ENCODE peak calls at places on chromosomes 5 and 9, in eight cellular contexts. One of them, this sample, is unnamed.

GRCh38 chr9:124673063-124673462 is 98.0 kb downstream of the NR6A1 start:
- DNase-seq in fibroblast of the aortic adventitia: no peak
- DNase-seq in heart left ventricle: no peak
- DNase-seq in fibroblast of mammary gland: no peak
- DNase-seq in ascending aorta: no peak
- DNase-seq in activated B cell treated with CpG ODN at 0.5 μM for 24 hours: no peak
- DNase-seq in CD8-positive, alpha-beta T cell: no peak
- DNase-seq in tibial nerve: no peak
- DNase-seq in this sample: no peak

GRCh38 chr5:171483453-171484177 is 64.2 kb downstream of the FGF18 start:
- DNase-seq in CD8-positive, alpha-beta T cell: no peak
- DNase-seq in ascending aorta: peak
- DNase-seq in tibial nerve: peak
- DNase-seq in activated B cell treated with CpG ODN at 0.5 μM for 24 hours: no peak
- DNase-seq in fibroblast of mammary gland: peak
- DNase-seq in fibroblast of the aortic adventitia: peak
- DNase-seq in heart left ventricle: peak
- DNase-seq in this sample: no peak

GRCh38 chr5:143412656-143413342 is 9.3 kb upstream of the NR3C1 start:
- DNase-seq in tibial nerve: no peak
- DNase-seq in CD8-positive, alpha-beta T cell: no peak
- DNase-seq in heart left ventricle: no peak
- DNase-seq in activated B cell treated with CpG ODN at 0.5 μM for 24 hours: no peak
- DNase-seq in ascending aorta: no peak
- DNase-seq in fibroblast of the aortic adventitia: no peak
- DNase-seq in fibroblast of mammary gland: no peak
- DNase-seq in this sample: no peak

GRCh38 chr5:6505415-6505763 is 56.7 kb downstream of the UBE2QL1 start:
- DNase-seq in heart left ventricle: no peak
- DNase-seq in CD8-positive, alpha-beta T cell: no peak
- DNase-seq in tibial nerve: no peak
- DNase-seq in fibroblast of the aortic adventitia: no peak
- DNase-seq in activated B cell treated with CpG ODN at 0.5 μM for 24 hours: no peak
- DNase-seq in fibroblast of mammary gland: no peak
- DNase-seq in ascending aorta: no peak
- DNase-seq in this sample: no peak

GRCh38 chr9:116020801-116021200 is 132.8 kb upstream of the PAPPA start:
- DNase-seq in tibial nerve: no peak
- DNase-seq in ascending aorta: no peak
- DNase-seq in fibroblast of the aortic adventitia: no peak
- DNase-seq in fibroblast of mammary gland: peak
- DNase-seq in CD8-positive, alpha-beta T cell: no peak
- DNase-seq in heart left ventricle: no peak
- DNase-seq in activated B cell treated with CpG ODN at 0.5 μM for 24 hours: no peak
- DNase-seq in this sample: no peak

GRCh38 chr5:132487841-132488555 is 2.6 kb downstream of the IRF1 start:
- DNase-seq in tibial nerve: no peak
- DNase-seq in fibroblast of the aortic adventitia: no peak
- DNase-seq in fibroblast of mammary gland: no peak
- DNase-seq in CD8-positive, alpha-beta T cell: no peak
- DNase-seq in ascending aorta: peak
- DNase-seq in activated B cell treated with CpG ODN at 0.5 μM for 24 hours: peak
- DNase-seq in heart left ventricle: no peak
- DNase-seq in this sample: peak

GRCh38 chr5:122311400-122311887 is 593 bp upstream of the SNCAIP start:
- DNase-seq in tibial nerve: no peak
- DNase-seq in heart left ventricle: no peak
- DNase-seq in fibroblast of the aortic adventitia: no peak
- DNase-seq in activated B cell treated with CpG ODN at 0.5 μM for 24 hours: no peak
- DNase-seq in ascending aorta: peak
- DNase-seq in fibroblast of mammary gland: no peak
- DNase-seq in CD8-positive, alpha-beta T cell: no peak
- DNase-seq in this sample: peak

GRCh38 chr5:125874717-125875116 is 548.5 kb upstream of the GRAMD2B start:
- DNase-seq in ascending aorta: no peak
- DNase-seq in fibroblast of the aortic adventitia: no peak
- DNase-seq in heart left ventricle: no peak
- DNase-seq in activated B cell treated with CpG ODN at 0.5 μM for 24 hours: no peak
- DNase-seq in fibroblast of mammary gland: no peak
- DNase-seq in CD8-positive, alpha-beta T cell: no peak
- DNase-seq in tibial nerve: no peak
- DNase-seq in this sample: no peak

GRCh38 chr5:164002653-164003052 is 497.2 kb downstream of the MAT2B start:
- DNase-seq in heart left ventricle: no peak
- DNase-seq in fibroblast of mammary gland: peak
- DNase-seq in tibial nerve: no peak
- DNase-seq in fibroblast of the aortic adventitia: no peak
- DNase-seq in CD8-positive, alpha-beta T cell: no peak
- DNase-seq in ascending aorta: no peak
- DNase-seq in activated B cell treated with CpG ODN at 0.5 μM for 24 hours: no peak
- DNase-seq in this sample: no peak

GRCh38 chr9:131960805-131961495 is 118.7 kb downstream of the MED27 start:
- DNase-seq in activated B cell treated with CpG ODN at 0.5 μM for 24 hours: no peak
- DNase-seq in tibial nerve: no peak
- DNase-seq in fibroblast of the aortic adventitia: no peak
- DNase-seq in fibroblast of mammary gland: no peak
- DNase-seq in heart left ventricle: no peak
- DNase-seq in ascending aorta: no peak
- DNase-seq in CD8-positive, alpha-beta T cell: no peak
- DNase-seq in this sample: no peak

GRCh38 chr9:89919171-89919681 is 314.4 kb downstream of the GADD45G start:
- DNase-seq in CD8-positive, alpha-beta T cell: peak
- DNase-seq in activated B cell treated with CpG ODN at 0.5 μM for 24 hours: no peak
- DNase-seq in tibial nerve: no peak
- DNase-seq in fibroblast of the aortic adventitia: no peak
- DNase-seq in ascending aorta: no peak
- DNase-seq in fibroblast of mammary gland: no peak
- DNase-seq in heart left ventricle: peak
- DNase-seq in this sample: no peak
- TF ChIP-seq CTCF in CD8-positive, alpha-beta T cell: no peak
- TF ChIP-seq CTCF in activated B cell treated with CpG ODN at 0.5 μM for 24 hours: no peak
- TF ChIP-seq CTCF in tibial nerve: no peak
- TF ChIP-seq CTCF in fibroblast of the aortic adventitia: no peak
- TF ChIP-seq CTCF in ascending aorta: no peak
- TF ChIP-seq CTCF in fibroblast of mammary gland: no peak
- TF ChIP-seq CTCF in heart left ventricle: peak
- TF ChIP-seq CTCF in this sample: no peak

GRCh38 chr5:134112726-134113571 is 1.5 kb upstream of the TCF7 start:
- DNase-seq in ascending aorta: no peak
- DNase-seq in fibroblast of the aortic adventitia: no peak
- DNase-seq in fibroblast of mammary gland: no peak
- DNase-seq in tibial nerve: no peak
- DNase-seq in CD8-positive, alpha-beta T cell: peak
- DNase-seq in heart left ventricle: no peak
- DNase-seq in activated B cell treated with CpG ODN at 0.5 μM for 24 hours: no peak
- DNase-seq in this sample: no peak
- TF ChIP-seq CTCF in ascending aorta: no peak
- TF ChIP-seq CTCF in fibroblast of the aortic adventitia: no peak
- TF ChIP-seq CTCF in fibroblast of mammary gland: no peak
- TF ChIP-seq CTCF in tibial nerve: no peak
- TF ChIP-seq CTCF in CD8-positive, alpha-beta T cell: no peak
- TF ChIP-seq CTCF in heart left ventricle: no peak
- TF ChIP-seq CTCF in activated B cell treated with CpG ODN at 0.5 μM for 24 hours: no peak
- TF ChIP-seq CTCF in this sample: no peak

GRCh38 chr9:2290382-2290781 is 275.2 kb downstream of the SMARCA2 start:
- DNase-seq in fibroblast of the aortic adventitia: no peak
- DNase-seq in tibial nerve: no peak
- DNase-seq in CD8-positive, alpha-beta T cell: no peak
- DNase-seq in heart left ventricle: no peak
- DNase-seq in activated B cell treated with CpG ODN at 0.5 μM for 24 hours: no peak
- DNase-seq in ascending aorta: no peak
- DNase-seq in fibroblast of mammary gland: no peak
- DNase-seq in this sample: no peak
- TF ChIP-seq CTCF in fibroblast of the aortic adventitia: no peak
- TF ChIP-seq CTCF in tibial nerve: no peak
- TF ChIP-seq CTCF in CD8-positive, alpha-beta T cell: no peak
- TF ChIP-seq CTCF in heart left ventricle: no peak
- TF ChIP-seq CTCF in activated B cell treated with CpG ODN at 0.5 μM for 24 hours: no peak
- TF ChIP-seq CTCF in ascending aorta: no peak
- TF ChIP-seq CTCF in fibroblast of mammary gland: no peak
- TF ChIP-seq CTCF in this sample: no peak

DNA sequence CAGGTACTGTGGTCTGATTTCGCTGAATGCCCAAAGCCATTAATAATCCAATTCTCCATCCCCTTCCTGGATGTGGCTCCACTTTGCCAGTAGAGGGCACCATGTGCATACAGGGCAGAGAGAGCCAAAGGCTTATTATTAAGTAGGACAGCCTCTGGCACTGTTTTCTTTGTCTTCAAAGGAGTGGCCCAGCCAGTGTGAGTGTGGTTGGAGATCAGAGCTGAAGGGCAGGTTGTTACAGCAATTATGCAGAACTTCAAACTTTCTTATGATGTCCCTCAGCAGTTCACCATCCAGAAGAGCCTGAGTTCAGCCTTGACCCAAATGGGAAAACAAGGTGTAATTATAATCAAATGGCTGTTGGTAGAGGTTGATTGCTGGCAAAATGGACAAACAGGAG is 38.6 kb upstream of the CEMIP2 start:
- DNase-seq in fibroblast of mammary gland: peak
- DNase-seq in activated B cell treated with CpG ODN at 0.5 μM for 24 hours: no peak
- DNase-seq in tibial nerve: no peak
- DNase-seq in CD8-positive, alpha-beta T cell: peak
- DNase-seq in ascending aorta: peak
- DNase-seq in fibroblast of the aortic adventitia: peak
- DNase-seq in heart left ventricle: peak
- DNase-seq in this sample: no peak
- TF ChIP-seq CTCF in fibroblast of mammary gland: peak
- TF ChIP-seq CTCF in activated B cell treated with CpG ODN at 0.5 μM for 24 hours: peak
- TF ChIP-seq CTCF in tibial nerve: peak
- TF ChIP-seq CTCF in CD8-positive, alpha-beta T cell: peak
- TF ChIP-seq CTCF in ascending aorta: peak
- TF ChIP-seq CTCF in fibroblast of the aortic adventitia: peak
- TF ChIP-seq CTCF in heart left ventricle: peak
- TF ChIP-seq CTCF in this sample: peak

GRCh38 chr5:174606646-174607045 is 117.7 kb upstream of the MSX2 start:
- DNase-seq in ascending aorta: no peak
- DNase-seq in heart left ventricle: no peak
- DNase-seq in tibial nerve: no peak
- DNase-seq in activated B cell treated with CpG ODN at 0.5 μM for 24 hours: no peak
- DNase-seq in fibroblast of the aortic adventitia: no peak
- DNase-seq in fibroblast of mammary gland: no peak
- DNase-seq in CD8-positive, alpha-beta T cell: no peak
- DNase-seq in this sample: no peak
- TF ChIP-seq CTCF in ascending aorta: no peak
- TF ChIP-seq CTCF in heart left ventricle: no peak
- TF ChIP-seq CTCF in tibial nerve: no peak
- TF ChIP-seq CTCF in activated B cell treated with CpG ODN at 0.5 μM for 24 hours: no peak
- TF ChIP-seq CTCF in fibroblast of the aortic adventitia: no peak
- TF ChIP-seq CTCF in fibroblast of mammary gland: no peak
- TF ChIP-seq CTCF in CD8-positive, alpha-beta T cell: no peak
- TF ChIP-seq CTCF in this sample: no peak

GRCh38 chr9:71147368-71147767 is 25.9 kb upstream of the TRPM3 start:
- DNase-seq in fibroblast of the aortic adventitia: no peak
- DNase-seq in fibroblast of mammary gland: no peak
- DNase-seq in activated B cell treated with CpG ODN at 0.5 μM for 24 hours: no peak
- DNase-seq in CD8-positive, alpha-beta T cell: no peak
- DNase-seq in ascending aorta: no peak
- DNase-seq in tibial nerve: no peak
- DNase-seq in heart left ventricle: no peak
- DNase-seq in this sample: no peak
- TF ChIP-seq CTCF in fibroblast of the aortic adventitia: no peak
- TF ChIP-seq CTCF in fibroblast of mammary gland: no peak
- TF ChIP-seq CTCF in activated B cell treated with CpG ODN at 0.5 μM for 24 hours: no peak
- TF ChIP-seq CTCF in CD8-positive, alpha-beta T cell: no peak
- TF ChIP-seq CTCF in ascending aorta: no peak
- TF ChIP-seq CTCF in tibial nerve: no peak
- TF ChIP-seq CTCF in heart left ventricle: no peak
- TF ChIP-seq CTCF in this sample: no peak

GRCh38 chr5:34765662-34766061 is 73.3 kb upstream of the TTC23L start:
- DNase-seq in tibial nerve: no peak
- DNase-seq in activated B cell treated with CpG ODN at 0.5 μM for 24 hours: no peak
- DNase-seq in ascending aorta: no peak
- DNase-seq in fibroblast of the aortic adventitia: no peak
- DNase-seq in fibroblast of mammary gland: no peak
- DNase-seq in heart left ventricle: no peak
- DNase-seq in CD8-positive, alpha-beta T cell: no peak
- DNase-seq in this sample: no peak

GRCh38 chr5:34758514-34758913 is 80.5 kb upstream of the TTC23L start:
- DNase-seq in ascending aorta: no peak
- DNase-seq in fibroblast of the aortic adventitia: no peak
- DNase-seq in CD8-positive, alpha-beta T cell: no peak
- DNase-seq in activated B cell treated with CpG ODN at 0.5 μM for 24 hours: no peak
- DNase-seq in heart left ventricle: no peak
- DNase-seq in fibroblast of mammary gland: no peak
- DNase-seq in tibial nerve: no peak
- DNase-seq in this sample: no peak

GRCh38 chr5:34756781-34757624 is 82.0 kb upstream of the TTC23L start:
- DNase-seq in CD8-positive, alpha-beta T cell: no peak
- DNase-seq in tibial nerve: no peak
- DNase-seq in fibroblast of the aortic adventitia: no peak
- DNase-seq in ascending aorta: no peak
- DNase-seq in heart left ventricle: no peak
- DNase-seq in fibroblast of mammary gland: no peak
- DNase-seq in activated B cell treated with CpG ODN at 0.5 μM for 24 hours: no peak
- DNase-seq in this sample: no peak

GRCh38 chr5:34767127-34767526 is 71.8 kb upstream of the TTC23L start:
- DNase-seq in fibroblast of mammary gland: no peak
- DNase-seq in tibial nerve: no peak
- DNase-seq in activated B cell treated with CpG ODN at 0.5 μM for 24 hours: no peak
- DNase-seq in ascending aorta: no peak
- DNase-seq in CD8-positive, alpha-beta T cell: no peak
- DNase-seq in fibroblast of the aortic adventitia: no peak
- DNase-seq in heart left ventricle: no peak
- DNase-seq in this sample: no peak

GRCh38 chr5:34762321-34762871 is 76.6 kb upstream of the TTC23L start:
- DNase-seq in fibroblast of the aortic adventitia: peak
- DNase-seq in activated B cell treated with CpG ODN at 0.5 μM for 24 hours: no peak
- DNase-seq in heart left ventricle: peak
- DNase-seq in fibroblast of mammary gland: peak
- DNase-seq in tibial nerve: peak
- DNase-seq in CD8-positive, alpha-beta T cell: no peak
- DNase-seq in ascending aorta: no peak
- DNase-seq in this sample: no peak
- TF ChIP-seq CTCF in fibroblast of the aortic adventitia: no peak
- TF ChIP-seq CTCF in activated B cell treated with CpG ODN at 0.5 μM for 24 hours: no peak
- TF ChIP-seq CTCF in heart left ventricle: no peak
- TF ChIP-seq CTCF in fibroblast of mammary gland: no peak
- TF ChIP-seq CTCF in tibial nerve: no peak
- TF ChIP-seq CTCF in CD8-positive, alpha-beta T cell: no peak
- TF ChIP-seq CTCF in ascending aorta: no peak
- TF ChIP-seq CTCF in this sample: no peak

This sample was measured in mesothelial cell of epicardium.